ENCODE peak calls at places on chromosomes 3 and 15, in ten cellular contexts. X is effector memory CD4-positive, alpha-beta T cell; J is cardiac muscle cell; B is A549; H is CD8-positive, alpha-beta memory T cell; R is caudate nucleus; Y is CD8-positive, alpha-beta T cell; L is uterus; M is tibial nerve; O is ascending aorta. I is an unnamed sample.

GRCh38 chr15:64901141-64901540 is 10.6 kb upstream of the ANKDD1A start:
- DNase-seq in R (no peak), L (no peak), Y (no peak), O (no peak), J (no peak), X (no peak), M (no peak), B (no peak), H (no peak), I (no peak)

GRCh38 chr3:169668957-169669681 is 5.6 kb upstream of the MECOM start:
- DNase-seq in O (peak), B (peak), H (no peak), J (peak), Y (peak), L (peak), X (no peak), R (no peak), M (peak), I (no peak)

GRCh38 chr3:119310052-119310451 is 15.9 kb downstream of the ARHGAP31 start:
- DNase-seq in Y (no peak), X (no peak), J (no peak), H (no peak), L (no peak), B (no peak), O (no peak), M (peak), R (no peak), I (no peak)

GRCh38 chr15:68012911-68013310 is 41.2 kb upstream of the PIAS1 start:
- DNase-seq in X (no peak), J (no peak), Y (no peak), R (no peak), B (peak), H (no peak), O (no peak), M (no peak), L (no peak), I (no peak)

GRCh38 chr3:155890671-155891190 is 20.3 kb downstream of the GMPS start:
- DNase-seq in H (no peak), X (no peak), L (no peak), B (no peak), O (no peak), R (no peak), M (no peak), J (no peak), Y (no peak), I (no peak)

GRCh38 chr3:104977719-104978118 is 389.0 kb upstream of the ALCAM start:
- DNase-seq in L (no peak), R (no peak), J (no peak), M (no peak), H (no peak), O (no peak), B (no peak), X (no peak), Y (no peak), I (no peak)

GRCh38 chr3:11170052-11170770 is 15.9 kb downstream of the HRH1 start:
- DNase-seq in L (no peak), O (no peak), H (no peak), B (no peak), M (no peak), R (no peak), Y (no peak), J (no peak), X (no peak), I (no peak)

GRCh38 chr15:76341366-76342045 is 4.9 kb downstream of the ISL2 start:
- DNase-seq in L (no peak), J (peak), H (peak), X (no peak), O (no peak), B (no peak), M (no peak), Y (no peak), R (no peak), I (no peak)

GRCh38 chr15:86284630-86285029 is 205.0 kb downstream of the AGBL1 start:
- DNase-seq in M (no peak), O (no peak), B (no peak), R (no peak), H (no peak), Y (no peak), J (no peak), X (no peak), L (no peak), I (no peak)

GRCh38 chr3:41202834-41203345 is 3.6 kb downstream of the CTNNB1 start:
- DNase-seq in O (no peak), B (no peak), L (no peak), H (no peak), X (no peak), R (no peak), M (no peak), Y (no peak), J (peak), I (no peak)

GRCh38 chr3:143001034-143001368 is 369 bp upstream of the U2SURP start:
- DNase-seq in Y (no peak), L (no peak), M (peak), H (no peak), R (peak), B (no peak), O (no peak), J (no peak), X (no peak), I (no peak)

GRCh38 chr15:92902723-92903587 is 2.8 kb downstream of the CHD2 start:
- DNase-seq in Y (no peak), B (no peak), H (no peak), R (no peak), M (no peak), X (no peak), O (no peak), J (no peak), L (no peak), I (no peak)

GRCh38 chr3:42556089-42556632 is 25.6 kb downstream of the SEC22C start:
- DNase-seq in M (no peak), B (no peak), J (no peak), L (no peak), O (no peak), Y (peak), X (peak), R (no peak), H (peak), I (no peak)

GRCh38 chr15:90004252-90004651 is 3.1 kb downstream of the ZNF710 start:
- DNase-seq in Y (no peak), R (no peak), X (no peak), M (no peak), O (no peak), J (no peak), B (no peak), H (no peak), L (no peak), I (no peak)

GRCh38 chr3:132898131-132898530 is 140.1 kb upstream of the TMEM108 start:
- DNase-seq in H (no peak), B (no peak), X (no peak), M (no peak), J (no peak), L (no peak), Y (no peak), O (no peak), R (no peak), I (no peak)

DNA sequence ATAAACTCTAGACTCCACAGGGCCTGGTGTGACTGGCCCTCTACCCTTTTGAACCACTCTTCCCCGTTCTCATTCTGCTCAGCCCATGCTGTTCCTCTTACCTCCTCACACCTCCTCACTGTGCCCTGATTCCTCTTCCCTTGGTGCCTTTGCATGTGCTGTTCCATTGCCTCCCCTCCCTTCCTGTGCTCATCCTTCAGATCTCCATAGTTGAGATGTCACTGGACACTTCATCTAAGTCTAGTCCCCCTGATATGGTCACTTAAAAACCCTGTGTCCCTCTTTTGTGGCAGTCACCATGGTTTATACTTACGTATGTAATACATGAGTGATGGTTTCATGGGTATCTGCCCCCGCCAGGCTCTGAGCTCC is 69.8 kb downstream of the LSM3 start:
- DNase-seq in R (no peak), O (no peak), X (no peak), Y (no peak), H (no peak), B (no peak), J (no peak), M (no peak), L (no peak), I (no peak)
- H3K27ac ChIP-seq in R (peak), O (no peak), X (no peak), Y (no peak), H (no peak), B (no peak), J (no peak), M (no peak), L (peak), I (no peak)

DNA sequence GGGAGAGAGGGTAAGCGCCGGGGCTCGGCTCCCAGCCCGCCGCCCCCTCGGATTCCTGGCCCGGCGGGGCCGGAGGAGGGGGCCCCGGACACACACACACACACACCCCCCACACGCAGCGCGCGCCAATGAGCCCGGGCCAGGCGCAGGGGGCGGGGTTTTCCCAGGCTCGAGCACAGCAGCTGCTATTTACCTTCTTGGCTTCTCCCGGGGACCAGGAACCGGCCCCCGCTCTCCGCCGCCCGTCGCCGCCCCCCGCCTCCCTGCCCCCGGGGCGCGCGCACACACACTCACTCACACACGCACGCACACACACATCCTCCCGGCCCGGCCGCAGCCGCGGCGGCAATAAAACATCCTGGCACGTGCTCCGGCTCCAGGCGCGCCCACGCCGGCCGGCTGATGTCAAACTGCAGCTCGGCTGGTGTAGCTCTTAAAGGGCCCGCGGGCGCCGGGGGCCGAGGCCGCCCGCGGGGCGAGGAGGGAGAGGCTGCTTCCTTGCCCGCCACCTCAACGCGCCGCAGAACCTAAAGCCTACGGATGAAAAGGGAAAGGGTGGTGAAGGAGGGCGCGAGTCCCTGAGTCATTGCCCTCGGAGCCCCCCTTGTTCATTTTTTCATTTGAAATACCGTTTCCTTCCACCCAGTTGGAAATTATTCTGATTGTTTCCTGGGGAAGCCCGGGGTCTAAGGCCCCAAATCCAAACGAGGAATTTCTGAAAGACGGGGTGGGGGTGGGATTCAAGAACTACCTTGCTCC is 1.0 kb upstream of the HES1 start:
- DNase-seq in L (peak), M (peak), H (peak), B (peak), R (peak), J (peak), Y (peak), X (peak), O (peak), I (peak)
- H3K27ac ChIP-seq in L (peak), M (peak), H (peak), B (peak), R (peak), J (peak), Y (no peak), X (no peak), O (peak), I (peak)

DNA sequence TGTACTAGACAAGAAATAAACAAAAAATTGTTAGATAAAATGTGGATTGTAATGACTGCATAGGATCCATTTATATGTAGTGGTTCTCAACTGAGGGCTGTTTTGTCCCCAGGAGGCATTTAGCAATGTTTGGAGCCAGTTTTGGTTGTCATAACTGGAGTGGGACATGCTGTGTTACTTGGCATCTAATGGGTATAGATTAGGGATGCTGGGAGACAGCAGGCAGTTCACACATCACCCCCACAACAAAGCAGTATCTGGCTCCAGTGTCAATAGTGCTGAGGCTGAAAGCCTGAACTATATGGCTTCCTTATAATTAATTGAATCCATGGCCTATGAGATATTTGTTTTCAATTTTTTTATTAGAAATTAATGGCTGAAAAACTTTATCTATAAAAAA is 72.0 kb upstream of the SAMMSON start:
- DNase-seq in Y (no peak), L (no peak), R (no peak), M (no peak), B (no peak), H (no peak), X (no peak), J (no peak), O (no peak), I (no peak)
- H3K27ac ChIP-seq in Y (no peak), L (no peak), R (peak), M (no peak), B (no peak), H (no peak), X (no peak), J (no peak), O (no peak), I (no peak)

GRCh38 chr3:55817177-55817576 is 330.1 kb upstream of the WNT5A start:
- DNase-seq in L (no peak), J (peak), O (no peak), B (no peak), H (no peak), X (no peak), Y (no peak), R (no peak), M (no peak), I (no peak)
- H3K27ac ChIP-seq in L (no peak), J (no peak), O (no peak), B (no peak), H (no peak), X (no peak), Y (no peak), R (no peak), M (no peak), I (no peak)

I was measured in epithelial cell of prostate.